ENCODE peak calls at places on chromosomes 6 and 20, in four cellular contexts. R is stimulated activated CD8-positive, alpha-beta memory T cell treated with anti-CD3 and anti-CD28 coated beads, Interleukin-7, amount 100 ng/mL, for 1 hour; T is nephron progenitor cell; S is neural progenitor cell. F is an unnamed sample.
A peak's percentile ranks its signal among the peaks of the same experiment; 100 is the strongest.

GRCh38 chr6:41878961-41879405 is 16.2 kb downstream of the USP49 start:
- DNase-seq in R (no peak), T (no peak), S (no peak), F (no peak)

GRCh38 chr20:44034965-44035635 is 120.4 kb downstream of the TOX2 start:
- DNase-seq in R (no peak), T (no peak), S (no peak), F (no peak)

GRCh38 chr6:18400831-18401446 is 13.8 kb downstream of the RNF144B start:
- DNase-seq in R (no peak), T (no peak), S (no peak), F (peak; percentile 48)

GRCh38 chr20:38242848-38243449 is 17.6 kb downstream of the KIAA1755 start:
- DNase-seq in R (no peak), T (peak; percentile 26), S (peak; percentile 17), F (no peak)

GRCh38 chr20:59027746-59028320 is 4.3 kb downstream of the ATP5F1E start:
- DNase-seq in R (no peak), T (peak; percentile 39), S (no peak), F (no peak)

GRCh38 chr6:92701425-92702096 is 717.8 kb downstream of the EPHA7 start:
- DNase-seq in R (no peak), T (no peak), S (no peak), F (no peak)

GRCh38 chr6:4368649-4369048 is 233.3 kb upstream of the ECI2 start:
- DNase-seq in R (no peak), T (no peak), S (no peak), F (no peak)

GRCh38 chr20:46126440-46127056 is 8.4 kb downstream of the CD40 start:
- DNase-seq in R (no peak), T (no peak), S (no peak), F (no peak)

GRCh38 chr6:14464049-14464448 is 346.5 kb downstream of the CD83 start:
- DNase-seq in R (no peak), T (no peak), S (peak; percentile 16), F (no peak)

GRCh38 chr6:12009904-12010634 is 2.0 kb upstream of the HIVEP1 start:
- DNase-seq in R (no peak), T (no peak), S (no peak), F (peak; percentile 23)

GRCh38 chr6:1598433-1598832 is 11.3 kb upstream of the FOXC1 start:
- DNase-seq in R (no peak), T (no peak), S (no peak), F (no peak)

GRCh38 chr6:63816401-63816975 is 180.9 kb downstream of the PHF3 start:
- DNase-seq in R (no peak), T (no peak), S (no peak), F (no peak)

GRCh38 chr6:144349690-144350132 is 64.6 kb downstream of the UTRN start:
- DNase-seq in R (no peak), T (no peak), S (no peak), F (peak; percentile 17)

GRCh38 chr20:50224553-50225255 is 34.1 kb downstream of the CEBPB start:
- DNase-seq in R (no peak), T (no peak), S (no peak), F (no peak)

GRCh38 chr6:163420315-163420667 is 5.8 kb downstream of the QKI start:
- DNase-seq in R (no peak), T (no peak), S (no peak), F (no peak)

GRCh38 chr6:133207754-133208153 is 33.4 kb upstream of the EYA4 start:
- DNase-seq in R (no peak), T (no peak), S (no peak), F (no peak)

GRCh38 chr6:30066577-30067459 is at the start of gene PPP1R11:
- DNase-seq in R (peak; percentile 96), T (peak; percentile 90), S (peak; percentile 99), F (peak; percentile 95)

GRCh38 chr20:58749098-58749766 is 56.6 kb downstream of the NPEPL1 start:
- DNase-seq in R (no peak), T (no peak), S (no peak), F (no peak)

GRCh38 chr6:157763894-157764345 is 59.1 kb upstream of the SNX9 start:
- DNase-seq in R (no peak), T (no peak), S (no peak), F (no peak)

GRCh38 chr20:62752671-62753501 is 43.4 kb upstream of the MRGBP start:
- DNase-seq in R (no peak), T (peak; percentile 2), S (no peak), F (no peak)

GRCh38 chr6:92977018-92977417 is 442.3 kb downstream of the EPHA7 start:
- DNase-seq in R (no peak), T (no peak), S (no peak), F (no peak)

GRCh38 chr6:136920858-136921520 is 1.1 kb upstream of the SLC35D3 start:
- DNase-seq in R (no peak), T (peak; percentile 48), S (peak; percentile 42), F (peak; percentile 51)

GRCh38 chr20:33475381-33476160 is 14.3 kb upstream of the CBFA2T2 start:
- DNase-seq in R (no peak), T (no peak), S (peak; percentile 46), F (no peak)

GRCh38 chr6:122059918-122060317 is 339.5 kb upstream of the HSF2 start:
- DNase-seq in R (no peak), T (no peak), S (no peak), F (no peak)

GRCh38 chr6:31900917-31901414 is 920 bp downstream of the ZBTB12 start:
- DNase-seq in R (no peak), T (peak; percentile 27), S (peak; percentile 29), F (no peak)

GRCh38 chr20:19056909-19057308 is 155.5 kb upstream of the SLC24A3 start:
- DNase-seq in R (no peak), T (no peak), S (no peak), F (no peak)

GRCh38 chr20:37737806-37738442 is 44.1 kb downstream of the CTNNBL1 start:
- DNase-seq in R (no peak), T (no peak), S (no peak), F (no peak)

GRCh38 chr20:58497076-58497665 is 18.0 kb downstream of the APCDD1L start:
- DNase-seq in R (no peak), T (no peak), S (no peak), F (no peak)

GRCh38 chr6:121901432-121901831 is 466.0 kb downstream of the GJA1 start:
- DNase-seq in R (no peak), T (no peak), S (no peak), F (no peak)

GRCh38 chr6:167930300-167930699 is 67.2 kb upstream of the KIF25 start:
- DNase-seq in R (no peak), T (no peak), S (no peak), F (no peak)

GRCh38 chr20:63895202-63895885 is 418 bp downstream of the DNAJC5 start:
- DNase-seq in R (no peak), T (no peak), S (no peak), F (no peak)

GRCh38 chr20:62971211-62971949 is 18.9 kb downstream of the SLC17A9 start:
- DNase-seq in R (no peak), T (no peak), S (no peak), F (no peak)

GRCh38 chr6:14658030-14658429 is 540.5 kb downstream of the CD83 start:
- DNase-seq in R (no peak), T (no peak), S (no peak), F (no peak)

GRCh38 chr20:13363473-13363872 is 142.4 kb downstream of the ISM1 start:
- DNase-seq in R (no peak), T (no peak), S (no peak), F (no peak)

GRCh38 chr6:127967708-127968107 is 66.8 kb upstream of the THEMIS start:
- DNase-seq in R (no peak), T (no peak), S (no peak), F (no peak)

GRCh38 chr6:370555-370954 is 21.0 kb upstream of the IRF4 start:
- DNase-seq in R (no peak), T (no peak), S (no peak), F (no peak)

GRCh38 chr6:2990179-2990931 is 9.3 kb upstream of the NQO2 start:
- DNase-seq in R (no peak), T (no peak), S (peak; percentile 47), F (no peak)

F was measured in GM13977.